ENCODE peak calls at places on chromosomes 5 and 9, in ten cellular contexts. V is T-helper 1 cell; B is GM06990; H is colonic mucosa; P is AG04449; Y is BJ; D is anterior cingulate cortex; J is astrocyte of the spinal cord; G is effector memory CD4-positive, alpha-beta T cell; F is GM04504. M is an unnamed sample.

GRCh38 chr5:103244398-103244797 is 14.2 kb upstream of the MACIR start:
- DNase-seq in V (no peak), B (no peak), H (no peak), P (no peak), Y (no peak), D (no peak), J (no peak), G (no peak), F (no peak), M (no peak)

GRCh38 chr5:138942861-138943260 is 67.7 kb upstream of the LRRTM2 start:
- DNase-seq in V (no peak), B (no peak), H (no peak), P (no peak), Y (no peak), D (no peak), J (no peak), G (no peak), F (no peak), M (no peak)

GRCh38 chr9:71675129-71675856 is 93.0 kb downstream of the CEMIP2 start:
- DNase-seq in V (no peak), B (no peak), H (peak), P (no peak), Y (no peak), D (no peak), J (no peak), G (no peak), F (no peak), M (no peak)

GRCh38 chr9:86500667-86501435 is 146.6 kb upstream of the TUT7 start:
- DNase-seq in V (no peak), B (no peak), H (no peak), P (peak), Y (peak), D (no peak), J (peak), G (no peak), F (peak), M (peak)

GRCh38 chr5:53063176-53063575 is 46.4 kb downstream of the MOCS2 start:
- DNase-seq in V (no peak), B (no peak), H (no peak), P (no peak), Y (no peak), D (no peak), J (no peak), G (no peak), F (no peak), M (no peak)

GRCh38 chr5:17224858-17225436 is 7.5 kb downstream of the BASP1 start:
- DNase-seq in V (no peak), B (peak), H (no peak), P (no peak), Y (no peak), D (no peak), J (peak), G (no peak), F (no peak), M (no peak)

GRCh38 chr5:115450741-115451140 is 93.8 kb downstream of the FEM1C start:
- DNase-seq in V (no peak), B (no peak), H (no peak), P (peak), Y (peak), D (no peak), J (peak), G (no peak), F (peak), M (peak)

GRCh38 chr5:135348920-135349319 is 50.1 kb downstream of the MACROH2A1 start:
- DNase-seq in V (no peak), B (no peak), H (no peak), P (no peak), Y (no peak), D (no peak), J (no peak), G (no peak), F (no peak), M (no peak)

GRCh38 chr5:45578270-45578669 is 117.9 kb downstream of the HCN1 start:
- DNase-seq in V (no peak), B (no peak), H (no peak), P (no peak), Y (no peak), D (no peak), J (no peak), G (no peak), F (no peak), M (no peak)

GRCh38 chr5:72834919-72835318 is 18.5 kb downstream of the TNPO1 start:
- DNase-seq in V (no peak), B (no peak), H (no peak), P (no peak), Y (no peak), D (no peak), J (no peak), G (no peak), F (no peak), M (no peak)

GRCh38 chr5:7382588-7382987 is 13.3 kb upstream of the ADCY2 start:
- DNase-seq in V (no peak), B (no peak), H (no peak), P (no peak), Y (no peak), D (no peak), J (no peak), G (no peak), F (no peak), M (no peak)

GRCh38 chr5:58074717-58075116 is 385.2 kb downstream of the PLK2 start:
- DNase-seq in V (no peak), B (no peak), H (no peak), P (no peak), Y (no peak), D (no peak), J (no peak), G (no peak), F (no peak), M (no peak)

GRCh38 chr5:175254155-175254554 is 189.8 kb downstream of the DRD1 start:
- DNase-seq in V (no peak), B (no peak), H (no peak), P (peak), Y (no peak), D (no peak), J (peak), G (no peak), F (no peak), M (no peak)

M was measured in kidney glomerular epithelial cell.